ENCODE peak calls at places on chromosomes 1 and 21, in seven cellular contexts. One of them, this sample, is unnamed.
A peak's percentile ranks its signal among the peaks of the same experiment; 100 is the strongest.

GRCh38 chr1:78171736-78172590 is 126.2 kb downstream of the GIPC2 start:
- DNase-seq in GM23338: no peak
- DNase-seq in RWPE1: peak; percentile 64
- DNase-seq in fibroblast of the aortic adventitia: peak; percentile 87
- DNase-seq in left ventricle myocardium inferior: no peak
- DNase-seq in coronary artery: no peak
- DNase-seq in B cell: no peak
- DNase-seq in this sample: no peak

GRCh38 chr1:7374761-7375160 is 396.3 kb upstream of the VAMP3 start:
- DNase-seq in B cell: no peak
- DNase-seq in fibroblast of the aortic adventitia: no peak
- DNase-seq in coronary artery: peak; percentile 36
- DNase-seq in RWPE1: no peak
- DNase-seq in GM23338: no peak
- DNase-seq in left ventricle myocardium inferior: no peak
- DNase-seq in this sample: no peak

GRCh38 chr21:36134820-36135390 is at the start of gene CBR3:
- DNase-seq in fibroblast of the aortic adventitia: peak; percentile 91
- DNase-seq in GM23338: peak; percentile 43
- DNase-seq in RWPE1: peak; percentile 62
- DNase-seq in left ventricle myocardium inferior: peak; percentile 72
- DNase-seq in coronary artery: peak; percentile 87
- DNase-seq in B cell: no peak
- DNase-seq in this sample: peak; percentile 55

GRCh38 chr1:225873281-225873850 is 8.8 kb downstream of the TMEM63A start:
- DNase-seq in coronary artery: no peak
- DNase-seq in GM23338: no peak
- DNase-seq in RWPE1: no peak
- DNase-seq in B cell: no peak
- DNase-seq in left ventricle myocardium inferior: no peak
- DNase-seq in fibroblast of the aortic adventitia: no peak
- DNase-seq in this sample: no peak

GRCh38 chr1:157966034-157966671 is 27.3 kb upstream of the KIRREL1 start:
- DNase-seq in RWPE1: no peak
- DNase-seq in fibroblast of the aortic adventitia: peak; percentile 32
- DNase-seq in left ventricle myocardium inferior: no peak
- DNase-seq in GM23338: peak; percentile 8
- DNase-seq in coronary artery: no peak
- DNase-seq in B cell: no peak
- DNase-seq in this sample: no peak

GRCh38 chr1:244640917-244641316 is 12.0 kb upstream of the DESI2 start:
- DNase-seq in coronary artery: no peak
- DNase-seq in GM23338: no peak
- DNase-seq in RWPE1: no peak
- DNase-seq in fibroblast of the aortic adventitia: no peak
- DNase-seq in B cell: no peak
- DNase-seq in left ventricle myocardium inferior: no peak
- DNase-seq in this sample: no peak

GRCh38 chr1:64839732-64840405 is 95.0 kb downstream of the RAVER2 start:
- DNase-seq in fibroblast of the aortic adventitia: no peak
- DNase-seq in B cell: no peak
- DNase-seq in left ventricle myocardium inferior: no peak
- DNase-seq in coronary artery: no peak
- DNase-seq in RWPE1: no peak
- DNase-seq in GM23338: peak; percentile 28
- DNase-seq in this sample: no peak

GRCh38 chr1:152517237-152517811 is 3.0 kb downstream of the CRCT1 start:
- DNase-seq in RWPE1: peak; percentile 67
- DNase-seq in B cell: no peak
- DNase-seq in GM23338: no peak
- DNase-seq in fibroblast of the aortic adventitia: peak; percentile 2
- DNase-seq in left ventricle myocardium inferior: no peak
- DNase-seq in coronary artery: no peak
- DNase-seq in this sample: no peak

GRCh38 chr1:69246109-69246508 is 321.6 kb upstream of the LRRC7 start:
- DNase-seq in coronary artery: no peak
- DNase-seq in fibroblast of the aortic adventitia: no peak
- DNase-seq in B cell: no peak
- DNase-seq in GM23338: peak; percentile 73
- DNase-seq in RWPE1: no peak
- DNase-seq in left ventricle myocardium inferior: no peak
- DNase-seq in this sample: no peak

GRCh38 chr1:159483501-159483900 is 44.0 kb downstream of the OR10J1 start:
- DNase-seq in left ventricle myocardium inferior: no peak
- DNase-seq in coronary artery: no peak
- DNase-seq in B cell: no peak
- DNase-seq in RWPE1: no peak
- DNase-seq in fibroblast of the aortic adventitia: no peak
- DNase-seq in GM23338: no peak
- DNase-seq in this sample: no peak

GRCh38 chr1:239771550-239771949 is 320.1 kb upstream of the FMN2 start:
- DNase-seq in coronary artery: no peak
- DNase-seq in fibroblast of the aortic adventitia: no peak
- DNase-seq in left ventricle myocardium inferior: no peak
- DNase-seq in RWPE1: no peak
- DNase-seq in B cell: no peak
- DNase-seq in GM23338: no peak
- DNase-seq in this sample: no peak

GRCh38 chr1:97340951-97341350 is 579.9 kb downstream of the DPYD start:
- DNase-seq in coronary artery: no peak
- DNase-seq in B cell: no peak
- DNase-seq in left ventricle myocardium inferior: no peak
- DNase-seq in fibroblast of the aortic adventitia: peak; percentile 75
- DNase-seq in GM23338: no peak
- DNase-seq in RWPE1: no peak
- DNase-seq in this sample: no peak

GRCh38 chr1:112628516-112628915 is 8.9 kb downstream of the CAPZA1 start:
- DNase-seq in coronary artery: no peak
- DNase-seq in B cell: no peak
- DNase-seq in left ventricle myocardium inferior: no peak
- DNase-seq in fibroblast of the aortic adventitia: no peak
- DNase-seq in RWPE1: no peak
- DNase-seq in GM23338: no peak
- DNase-seq in this sample: no peak

GRCh38 chr1:17892851-17893250 is 137.7 kb downstream of the ACTL8 start:
- DNase-seq in B cell: no peak
- DNase-seq in coronary artery: no peak
- DNase-seq in RWPE1: no peak
- DNase-seq in fibroblast of the aortic adventitia: no peak
- DNase-seq in GM23338: no peak
- DNase-seq in left ventricle myocardium inferior: no peak
- DNase-seq in this sample: no peak

GRCh38 chr1:186745531-186746146 is 65.4 kb upstream of the PTGS2 start:
- DNase-seq in RWPE1: no peak
- DNase-seq in B cell: no peak
- DNase-seq in fibroblast of the aortic adventitia: no peak
- DNase-seq in GM23338: no peak
- DNase-seq in left ventricle myocardium inferior: no peak
- DNase-seq in coronary artery: no peak
- DNase-seq in this sample: no peak

GRCh38 chr1:113396585-113396984 is 6.3 kb downstream of the MAGI3 start:
- DNase-seq in coronary artery: no peak
- DNase-seq in fibroblast of the aortic adventitia: peak; percentile 71
- DNase-seq in RWPE1: peak; percentile 75
- DNase-seq in left ventricle myocardium inferior: no peak
- DNase-seq in B cell: no peak
- DNase-seq in GM23338: no peak
- DNase-seq in this sample: no peak

GRCh38 chr1:232462200-232462599 is 167.7 kb downstream of the SIPA1L2 start:
- DNase-seq in B cell: no peak
- DNase-seq in GM23338: no peak
- DNase-seq in left ventricle myocardium inferior: no peak
- DNase-seq in fibroblast of the aortic adventitia: no peak
- DNase-seq in coronary artery: no peak
- DNase-seq in RWPE1: peak; percentile 38
- DNase-seq in this sample: no peak

GRCh38 chr1:215637041-215637573 is 70.0 kb downstream of the KCTD3 start:
- DNase-seq in left ventricle myocardium inferior: no peak
- DNase-seq in RWPE1: no peak
- DNase-seq in GM23338: no peak
- DNase-seq in fibroblast of the aortic adventitia: peak; percentile 94
- DNase-seq in coronary artery: peak; percentile 79
- DNase-seq in B cell: no peak
- DNase-seq in this sample: no peak

GRCh38 chr1:66773227-66773626 is 21.0 kb downstream of the DYNLT5 start:
- DNase-seq in GM23338: no peak
- DNase-seq in fibroblast of the aortic adventitia: no peak
- DNase-seq in B cell: no peak
- DNase-seq in RWPE1: no peak
- DNase-seq in coronary artery: no peak
- DNase-seq in left ventricle myocardium inferior: no peak
- DNase-seq in this sample: no peak

GRCh38 chr1:19835573-19835972 is 20.5 kb upstream of the RNF186 start:
- DNase-seq in fibroblast of the aortic adventitia: no peak
- DNase-seq in left ventricle myocardium inferior: no peak
- DNase-seq in RWPE1: no peak
- DNase-seq in coronary artery: no peak
- DNase-seq in GM23338: no peak
- DNase-seq in B cell: no peak
- DNase-seq in this sample: no peak

GRCh38 chr1:7299329-7299799 is 471.7 kb upstream of the VAMP3 start:
- DNase-seq in fibroblast of the aortic adventitia: peak; percentile 96
- DNase-seq in GM23338: peak; percentile 37
- DNase-seq in RWPE1: peak; percentile 82
- DNase-seq in left ventricle myocardium inferior: peak; percentile 50
- DNase-seq in B cell: no peak
- DNase-seq in coronary artery: no peak
- DNase-seq in this sample: no peak

GRCh38 chr1:155318082-155318481 is 2.6 kb upstream of the RUSC1 start:
- DNase-seq in left ventricle myocardium inferior: no peak
- DNase-seq in GM23338: no peak
- DNase-seq in coronary artery: no peak
- DNase-seq in RWPE1: no peak
- DNase-seq in B cell: no peak
- DNase-seq in fibroblast of the aortic adventitia: no peak
- DNase-seq in this sample: no peak

DNA sequence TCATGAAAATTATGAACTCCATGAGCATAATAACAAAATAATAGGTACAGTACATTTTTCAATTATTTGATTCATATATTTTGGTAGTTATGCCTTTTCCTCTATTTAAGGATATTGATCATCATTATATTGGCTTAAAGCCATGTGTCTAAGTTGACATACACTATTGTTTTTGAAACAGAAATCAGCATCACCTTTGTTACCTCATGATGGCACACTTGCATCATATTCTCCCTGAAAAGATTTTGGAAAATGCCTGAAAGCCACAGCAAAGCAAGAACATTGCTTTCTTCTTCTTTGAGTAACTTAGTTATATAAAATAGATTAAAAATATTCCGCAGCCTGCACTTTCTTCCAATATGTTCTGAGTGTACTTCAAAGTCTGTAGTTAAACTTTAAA is 33.3 kb downstream of the TMPRSS15 start:
- DNase-seq in GM23338: no peak
- DNase-seq in left ventricle myocardium inferior: no peak
- DNase-seq in RWPE1: no peak
- DNase-seq in coronary artery: no peak
- DNase-seq in B cell: no peak
- DNase-seq in fibroblast of the aortic adventitia: no peak
- DNase-seq in this sample: no peak
- TF ChIP-seq CTCF in GM23338: no peak
- TF ChIP-seq CTCF in left ventricle myocardium inferior: no peak
- TF ChIP-seq CTCF in RWPE1: no peak
- TF ChIP-seq CTCF in coronary artery: no peak
- TF ChIP-seq CTCF in B cell: no peak
- TF ChIP-seq CTCF in fibroblast of the aortic adventitia: no peak
- TF ChIP-seq CTCF in this sample: no peak

DNA sequence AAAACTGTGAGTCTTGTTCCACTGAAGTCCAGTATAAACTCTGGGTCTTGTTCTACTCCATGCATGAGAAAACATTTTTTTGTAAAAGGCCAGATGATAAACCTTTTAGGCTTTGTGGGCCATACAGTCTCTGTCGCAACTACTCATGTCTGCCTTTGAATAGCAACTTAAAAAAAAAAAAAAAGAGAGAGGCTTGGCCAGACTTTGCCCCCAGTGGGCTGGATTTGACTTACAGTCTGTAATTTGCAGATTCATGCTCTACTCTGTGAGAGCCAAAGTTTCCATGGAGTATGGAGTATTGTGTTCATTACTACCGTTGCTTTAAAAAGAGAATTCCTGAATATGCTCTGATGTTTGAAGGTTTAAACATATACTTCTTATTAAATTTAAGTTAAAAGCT is 654.9 kb upstream of the PKN2 start:
- DNase-seq in RWPE1: no peak
- DNase-seq in fibroblast of the aortic adventitia: peak; percentile 56
- DNase-seq in left ventricle myocardium inferior: no peak
- DNase-seq in B cell: no peak
- DNase-seq in GM23338: peak; percentile 61
- DNase-seq in coronary artery: no peak
- DNase-seq in this sample: no peak
- TF ChIP-seq CTCF in RWPE1: no peak
- TF ChIP-seq CTCF in fibroblast of the aortic adventitia: peak; percentile 29
- TF ChIP-seq CTCF in left ventricle myocardium inferior: peak; percentile 21
- TF ChIP-seq CTCF in B cell: no peak
- TF ChIP-seq CTCF in GM23338: no peak
- TF ChIP-seq CTCF in coronary artery: no peak
- TF ChIP-seq CTCF in this sample: no peak

GRCh38 chr1:202285908-202286307 is 55.8 kb downstream of the UBE2T start:
- DNase-seq in RWPE1: no peak
- DNase-seq in B cell: no peak
- DNase-seq in left ventricle myocardium inferior: no peak
- DNase-seq in fibroblast of the aortic adventitia: no peak
- DNase-seq in coronary artery: no peak
- DNase-seq in GM23338: no peak
- DNase-seq in this sample: no peak

GRCh38 chr1:202287196-202287595 is 54.5 kb downstream of the UBE2T start:
- DNase-seq in left ventricle myocardium inferior: no peak
- DNase-seq in B cell: no peak
- DNase-seq in coronary artery: no peak
- DNase-seq in fibroblast of the aortic adventitia: no peak
- DNase-seq in GM23338: no peak
- DNase-seq in RWPE1: no peak
- DNase-seq in this sample: no peak

GRCh38 chr1:202288177-202288576 is 53.6 kb downstream of the UBE2T start:
- DNase-seq in GM23338: no peak
- DNase-seq in fibroblast of the aortic adventitia: no peak
- DNase-seq in B cell: no peak
- DNase-seq in RWPE1: no peak
- DNase-seq in left ventricle myocardium inferior: no peak
- DNase-seq in coronary artery: no peak
- DNase-seq in this sample: no peak

GRCh38 chr1:202289009-202289408 is 52.7 kb downstream of the UBE2T start:
- DNase-seq in fibroblast of the aortic adventitia: no peak
- DNase-seq in GM23338: no peak
- DNase-seq in coronary artery: no peak
- DNase-seq in RWPE1: no peak
- DNase-seq in left ventricle myocardium inferior: no peak
- DNase-seq in B cell: no peak
- DNase-seq in this sample: no peak

GRCh38 chr1:202286622-202287097 is 55.1 kb downstream of the UBE2T start:
- DNase-seq in left ventricle myocardium inferior: peak; percentile 38
- DNase-seq in RWPE1: no peak
- DNase-seq in coronary artery: peak; percentile 92
- DNase-seq in B cell: no peak
- DNase-seq in fibroblast of the aortic adventitia: peak; percentile 22
- DNase-seq in GM23338: no peak
- DNase-seq in this sample: no peak
- TF ChIP-seq CTCF in left ventricle myocardium inferior: no peak
- TF ChIP-seq CTCF in RWPE1: no peak
- TF ChIP-seq CTCF in coronary artery: no peak
- TF ChIP-seq CTCF in B cell: no peak
- TF ChIP-seq CTCF in fibroblast of the aortic adventitia: no peak
- TF ChIP-seq CTCF in GM23338: no peak
- TF ChIP-seq CTCF in this sample: no peak

GRCh38 chr1:237932806-237933205 is 42.1 kb upstream of the ZP4 start:
- DNase-seq in fibroblast of the aortic adventitia: no peak
- DNase-seq in B cell: no peak
- DNase-seq in coronary artery: no peak
- DNase-seq in GM23338: no peak
- DNase-seq in RWPE1: peak; percentile 57
- DNase-seq in left ventricle myocardium inferior: no peak
- DNase-seq in this sample: no peak

GRCh38 chr1:237938553-237938952 is 47.8 kb upstream of the ZP4 start:
- DNase-seq in B cell: no peak
- DNase-seq in GM23338: peak; percentile 84
- DNase-seq in left ventricle myocardium inferior: no peak
- DNase-seq in fibroblast of the aortic adventitia: no peak
- DNase-seq in RWPE1: no peak
- DNase-seq in coronary artery: no peak
- DNase-seq in this sample: no peak
- TF ChIP-seq CTCF in B cell: no peak
- TF ChIP-seq CTCF in GM23338: peak; percentile 75
- TF ChIP-seq CTCF in left ventricle myocardium inferior: no peak
- TF ChIP-seq CTCF in fibroblast of the aortic adventitia: no peak
- TF ChIP-seq CTCF in RWPE1: no peak
- TF ChIP-seq CTCF in coronary artery: no peak
- TF ChIP-seq CTCF in this sample: no peak

This sample was measured in GM20000.